ENCODE peak calls at places on chromosomes 16 and 17, in six cellular contexts. One of them, this sample, is unnamed.

GRCh38 chr17:48546187-48546923 is 1.4 kb upstream of the HOXB2 start:
- DNase-seq in mesendoderm: no peak
- DNase-seq in H9: peak; percentile 78
- DNase-seq in IMR-90: peak; percentile 52
- DNase-seq in neural progenitor cell: peak; percentile 64
- DNase-seq in GM23248: peak; percentile 61
- DNase-seq in this sample: no peak

GRCh38 chr16:380837-381787 is 666 bp downstream of the PGAP6 start:
- DNase-seq in IMR-90: peak; percentile 10
- DNase-seq in neural progenitor cell: peak; percentile 57
- DNase-seq in mesendoderm: no peak
- DNase-seq in GM23248: peak; percentile 47
- DNase-seq in H9: no peak
- DNase-seq in this sample: peak; percentile 66

GRCh38 chr16:31242197-31242596 is 17.6 kb upstream of the ITGAM start:
- DNase-seq in IMR-90: peak; percentile 4
- DNase-seq in H9: no peak
- DNase-seq in neural progenitor cell: no peak
- DNase-seq in mesendoderm: no peak
- DNase-seq in GM23248: peak; percentile 23
- DNase-seq in this sample: no peak

GRCh38 chr17:35738519-35739133 is 7.2 kb downstream of the RASL10B start:
- DNase-seq in mesendoderm: no peak
- DNase-seq in IMR-90: no peak
- DNase-seq in H9: no peak
- DNase-seq in neural progenitor cell: no peak
- DNase-seq in GM23248: no peak
- DNase-seq in this sample: no peak

GRCh38 chr17:21358682-21359482 is 17.3 kb upstream of the KCNJ12 start:
- DNase-seq in mesendoderm: peak; percentile 42
- DNase-seq in GM23248: peak; percentile 75
- DNase-seq in IMR-90: no peak
- DNase-seq in neural progenitor cell: no peak
- DNase-seq in H9: no peak
- DNase-seq in this sample: no peak

GRCh38 chr16:87809150-87809902 is 43.5 kb upstream of the KLHDC4 start:
- DNase-seq in GM23248: no peak
- DNase-seq in H9: no peak
- DNase-seq in mesendoderm: no peak
- DNase-seq in neural progenitor cell: no peak
- DNase-seq in IMR-90: peak; percentile 53
- DNase-seq in this sample: peak; percentile 93

GRCh38 chr16:72590179-72590937 is 418.4 kb upstream of the PMFBP1 start:
- DNase-seq in H9: no peak
- DNase-seq in neural progenitor cell: no peak
- DNase-seq in mesendoderm: no peak
- DNase-seq in GM23248: no peak
- DNase-seq in IMR-90: peak; percentile 44
- DNase-seq in this sample: no peak

GRCh38 chr16:86681440-86681838 is 103.1 kb downstream of the FOXL1 start:
- DNase-seq in H9: no peak
- DNase-seq in IMR-90: no peak
- DNase-seq in mesendoderm: no peak
- DNase-seq in GM23248: no peak
- DNase-seq in neural progenitor cell: no peak
- DNase-seq in this sample: no peak

GRCh38 chr17:82875418-82875856 is 35.6 kb upstream of the ZNF750 start:
- DNase-seq in IMR-90: no peak
- DNase-seq in mesendoderm: peak; percentile 77
- DNase-seq in GM23248: no peak
- DNase-seq in neural progenitor cell: peak; percentile 67
- DNase-seq in H9: peak; percentile 81
- DNase-seq in this sample: no peak

GRCh38 chr17:47733414-47734288 is 615 bp downstream of the TBX21 start:
- DNase-seq in GM23248: peak; percentile 21
- DNase-seq in H9: peak; percentile 53
- DNase-seq in mesendoderm: peak; percentile 25
- DNase-seq in IMR-90: no peak
- DNase-seq in neural progenitor cell: peak; percentile 36
- DNase-seq in this sample: no peak

GRCh38 chr17:62876063-62876462 is 67.9 kb upstream of the MARCHF10 start:
- DNase-seq in GM23248: peak; percentile 30
- DNase-seq in neural progenitor cell: no peak
- DNase-seq in mesendoderm: no peak
- DNase-seq in H9: no peak
- DNase-seq in IMR-90: peak; percentile 39
- DNase-seq in this sample: no peak

GRCh38 chr17:17819561-17819995 is 17.2 kb downstream of the SREBF1 start:
- DNase-seq in IMR-90: peak; percentile 92
- DNase-seq in H9: peak; percentile 85
- DNase-seq in mesendoderm: peak; percentile 88
- DNase-seq in neural progenitor cell: no peak
- DNase-seq in GM23248: peak; percentile 92
- DNase-seq in this sample: peak; percentile 87

GRCh38 chr17:34579979-34580684 is 750 bp downstream of the TMEM132E start:
- DNase-seq in H9: peak; percentile 65
- DNase-seq in neural progenitor cell: peak; percentile 75
- DNase-seq in mesendoderm: peak; percentile 56
- DNase-seq in IMR-90: no peak
- DNase-seq in GM23248: peak; percentile 61
- DNase-seq in this sample: no peak

GRCh38 chr16:4021070-4021779 is 95.0 kb downstream of the ADCY9 start:
- DNase-seq in neural progenitor cell: no peak
- DNase-seq in mesendoderm: no peak
- DNase-seq in H9: no peak
- DNase-seq in IMR-90: no peak
- DNase-seq in GM23248: peak; percentile 14
- DNase-seq in this sample: no peak

GRCh38 chr17:38556234-38556633 is 49.5 kb downstream of the SRCIN1 start:
- DNase-seq in GM23248: no peak
- DNase-seq in H9: no peak
- DNase-seq in IMR-90: no peak
- DNase-seq in neural progenitor cell: no peak
- DNase-seq in mesendoderm: no peak
- DNase-seq in this sample: no peak

GRCh38 chr16:80407265-80407987 is 133.4 kb upstream of the DYNLRB2 start:
- DNase-seq in GM23248: no peak
- DNase-seq in neural progenitor cell: peak; percentile 56
- DNase-seq in H9: no peak
- DNase-seq in IMR-90: no peak
- DNase-seq in mesendoderm: no peak
- DNase-seq in this sample: no peak

GRCh38 chr17:20095366-20096080 is 86.4 kb downstream of the SPECC1 start:
- DNase-seq in GM23248: peak; percentile 57
- DNase-seq in H9: peak; percentile 84
- DNase-seq in IMR-90: peak; percentile 13
- DNase-seq in neural progenitor cell: peak; percentile 83
- DNase-seq in mesendoderm: peak; percentile 81
- DNase-seq in this sample: no peak

GRCh38 chr16:51359141-51359960 is 208.3 kb upstream of the SALL1 start:
- DNase-seq in H9: peak; percentile 43
- DNase-seq in neural progenitor cell: peak; percentile 90
- DNase-seq in mesendoderm: peak; percentile 57
- DNase-seq in GM23248: peak; percentile 6
- DNase-seq in IMR-90: peak; percentile 5
- DNase-seq in this sample: no peak

GRCh38 chr16:50282010-50282538 is 15.7 kb downstream of the ADCY7 start:
- DNase-seq in H9: no peak
- DNase-seq in mesendoderm: no peak
- DNase-seq in neural progenitor cell: no peak
- DNase-seq in IMR-90: no peak
- DNase-seq in GM23248: no peak
- DNase-seq in this sample: peak; percentile 95

GRCh38 chr16:68408428-68408827 is 39.9 kb downstream of the SMPD3 start:
- DNase-seq in IMR-90: no peak
- DNase-seq in mesendoderm: no peak
- DNase-seq in neural progenitor cell: no peak
- DNase-seq in H9: no peak
- DNase-seq in GM23248: no peak
- DNase-seq in this sample: no peak

GRCh38 chr17:19445105-19445504 is 34.1 kb downstream of the RNF112 start:
- DNase-seq in mesendoderm: no peak
- DNase-seq in H9: no peak
- DNase-seq in IMR-90: no peak
- DNase-seq in GM23248: no peak
- DNase-seq in neural progenitor cell: no peak
- DNase-seq in this sample: no peak

GRCh38 chr16:81599034-81599744 is 154.6 kb downstream of the CMIP start:
- DNase-seq in neural progenitor cell: no peak
- DNase-seq in IMR-90: no peak
- DNase-seq in GM23248: no peak
- DNase-seq in mesendoderm: no peak
- DNase-seq in H9: no peak
- DNase-seq in this sample: no peak

GRCh38 chr17:1182831-1183578 is 3.2 kb upstream of the ABR start:
- DNase-seq in neural progenitor cell: peak; percentile 75
- DNase-seq in mesendoderm: no peak
- DNase-seq in H9: no peak
- DNase-seq in IMR-90: no peak
- DNase-seq in GM23248: no peak
- DNase-seq in this sample: peak; percentile 91

GRCh38 chr16:65745-66144 is 6.7 kb downstream of the RHBDF1 start:
- DNase-seq in GM23248: peak; percentile 88
- DNase-seq in IMR-90: peak; percentile 59
- DNase-seq in neural progenitor cell: peak; percentile 87
- DNase-seq in H9: peak; percentile 87
- DNase-seq in mesendoderm: peak; percentile 82
- DNase-seq in this sample: peak; percentile 93

GRCh38 chr17:81431545-81432482 is 36.6 kb downstream of the BAHCC1 start:
- DNase-seq in H9: no peak
- DNase-seq in GM23248: no peak
- DNase-seq in mesendoderm: no peak
- DNase-seq in neural progenitor cell: no peak
- DNase-seq in IMR-90: no peak
- DNase-seq in this sample: no peak
- H3K9ac ChIP-seq in H9: no peak overlapping the region
- H3K9ac ChIP-seq in GM23248: no peak overlapping the region
- H3K9ac ChIP-seq in mesendoderm: no peak overlapping the region
- H3K9ac ChIP-seq in neural progenitor cell: no peak overlapping the region
- H3K9ac ChIP-seq in IMR-90: no peak overlapping the region
- H3K9ac ChIP-seq in this sample: no peak overlapping the region

GRCh38 chr17:50501906-50502642 is 6.2 kb upstream of the MYCBPAP start:
- DNase-seq in GM23248: no peak
- DNase-seq in neural progenitor cell: no peak
- DNase-seq in mesendoderm: no peak
- DNase-seq in IMR-90: no peak
- DNase-seq in H9: no peak
- DNase-seq in this sample: no peak

GRCh38 chr17:50499722-50500121 is 8.5 kb upstream of the MYCBPAP start:
- DNase-seq in neural progenitor cell: no peak
- DNase-seq in H9: no peak
- DNase-seq in mesendoderm: no peak
- DNase-seq in IMR-90: no peak
- DNase-seq in GM23248: no peak
- DNase-seq in this sample: no peak

GRCh38 chr17:50505731-50506130 is 2.5 kb upstream of the MYCBPAP start:
- DNase-seq in neural progenitor cell: no peak
- DNase-seq in mesendoderm: no peak
- DNase-seq in H9: no peak
- DNase-seq in IMR-90: no peak
- DNase-seq in GM23248: no peak
- DNase-seq in this sample: no peak

GRCh38 chr17:50501054-50501453 is 7.2 kb upstream of the MYCBPAP start:
- DNase-seq in neural progenitor cell: no peak
- DNase-seq in mesendoderm: peak; percentile 35
- DNase-seq in IMR-90: no peak
- DNase-seq in H9: no peak
- DNase-seq in GM23248: peak; percentile 52
- DNase-seq in this sample: peak; percentile 75

GRCh38 chr17:50502643-50502990 is 5.6 kb upstream of the MYCBPAP start:
- DNase-seq in GM23248: no peak
- DNase-seq in IMR-90: no peak
- DNase-seq in H9: no peak
- DNase-seq in neural progenitor cell: no peak
- DNase-seq in mesendoderm: no peak
- DNase-seq in this sample: no peak
- H3K9ac ChIP-seq in GM23248: no peak overlapping the region
- H3K9ac ChIP-seq in IMR-90: no peak overlapping the region
- H3K9ac ChIP-seq in H9: no peak overlapping the region
- H3K9ac ChIP-seq in neural progenitor cell: no peak overlapping the region
- H3K9ac ChIP-seq in mesendoderm: no peak overlapping the region
- H3K9ac ChIP-seq in this sample: no peak overlapping the region

GRCh38 chr16:64926476-64926875 is 195.4 kb downstream of the CDH11 start:
- DNase-seq in H9: no peak
- DNase-seq in mesendoderm: no peak
- DNase-seq in neural progenitor cell: no peak
- DNase-seq in IMR-90: no peak
- DNase-seq in GM23248: no peak
- DNase-seq in this sample: no peak
- H3K9ac ChIP-seq in H9: no peak overlapping the region
- H3K9ac ChIP-seq in mesendoderm: no peak overlapping the region
- H3K9ac ChIP-seq in neural progenitor cell: no peak overlapping the region
- H3K9ac ChIP-seq in IMR-90: no peak overlapping the region
- H3K9ac ChIP-seq in GM23248: no peak overlapping the region
- H3K9ac ChIP-seq in this sample: no peak overlapping the region

GRCh38 chr16:14527411-14528044 is 102.5 kb downstream of the PARN start:
- DNase-seq in mesendoderm: no peak
- DNase-seq in GM23248: peak; percentile 84
- DNase-seq in H9: no peak
- DNase-seq in IMR-90: peak; percentile 81
- DNase-seq in neural progenitor cell: no peak
- DNase-seq in this sample: peak; percentile 49

GRCh38 chr16:14529010-14529669 is 100.9 kb downstream of the PARN start:
- DNase-seq in neural progenitor cell: peak; percentile 78
- DNase-seq in mesendoderm: peak; percentile 89
- DNase-seq in IMR-90: peak; percentile 93
- DNase-seq in GM23248: peak; percentile 92
- DNase-seq in H9: peak; percentile 81
- DNase-seq in this sample: peak; percentile 91

GRCh38 chr16:14531101-14531500 is 99.0 kb downstream of the PARN start:
- DNase-seq in IMR-90: no peak
- DNase-seq in H9: no peak
- DNase-seq in neural progenitor cell: no peak
- DNase-seq in GM23248: no peak
- DNase-seq in mesendoderm: no peak
- DNase-seq in this sample: no peak

GRCh38 chr16:14530046-14530445 is 100.0 kb downstream of the PARN start:
- DNase-seq in neural progenitor cell: no peak
- DNase-seq in mesendoderm: no peak
- DNase-seq in H9: no peak
- DNase-seq in IMR-90: no peak
- DNase-seq in GM23248: no peak
- DNase-seq in this sample: no peak

DNA sequence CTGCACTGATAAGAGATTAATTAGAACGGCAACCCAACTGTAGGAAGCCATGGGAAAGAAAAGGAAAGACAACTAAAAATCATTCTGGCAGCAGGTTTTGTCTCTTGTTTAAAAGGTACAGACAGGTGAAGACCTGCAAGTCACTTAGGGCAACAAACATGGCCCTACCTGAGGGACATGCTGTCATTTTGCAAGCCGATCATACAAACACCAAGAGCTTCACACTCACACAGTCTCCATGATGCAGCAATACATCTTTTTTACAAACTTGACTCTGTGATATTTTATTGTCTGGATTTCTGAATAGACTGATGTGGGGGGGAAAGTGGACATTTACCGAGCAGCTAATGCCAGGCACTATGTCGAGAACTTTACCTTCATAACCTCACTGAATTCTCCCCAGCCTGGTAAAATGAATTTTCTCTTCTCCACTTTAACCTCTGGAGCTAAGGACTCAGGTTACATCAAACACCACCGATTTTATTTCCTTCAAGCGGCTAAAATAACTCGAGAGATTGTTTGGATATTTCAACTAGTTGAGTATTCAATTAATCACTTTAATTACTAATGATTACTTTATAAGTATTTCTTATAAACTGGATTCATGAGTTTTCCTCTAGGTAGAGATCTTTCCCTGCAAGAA is 101.6 kb downstream of the PARN start:
- DNase-seq in mesendoderm: peak; percentile 31
- DNase-seq in H9: no peak
- DNase-seq in GM23248: peak; percentile 14
- DNase-seq in neural progenitor cell: no peak
- DNase-seq in IMR-90: no peak
- DNase-seq in this sample: no peak
- H3K9ac ChIP-seq in mesendoderm: no peak overlapping the region
- H3K9ac ChIP-seq in H9: no peak overlapping the region
- H3K9ac ChIP-seq in GM23248: peak overlapping the region; percentile 79
- H3K9ac ChIP-seq in neural progenitor cell: no peak overlapping the region
- H3K9ac ChIP-seq in IMR-90: no peak overlapping the region
- H3K9ac ChIP-seq in this sample: peak overlapping the region; percentile 34